ENCODE peak calls at places on chromosomes 13 and 19, in nine cellular contexts. J is H54, M is heart left ventricle, D is HCT116, C is ovary, Y is tibial nerve, A is esophagus squamous epithelium, W is transverse colon, R is lower leg skin. K is an unnamed sample.

GRCh38 chr19:29320611-29321010 is 107.7 kb upstream of the UQCRFS1 start:
- DNase-seq in J (no peak), M (no peak), D (no peak), C (no peak), Y (no peak), A (no peak), W (no peak), R (peak; percentile 75), K (no peak)

GRCh38 chr13:60654405-60654804 is 257.4 kb downstream of the TDRD3 start:
- DNase-seq in J (peak; percentile 6), M (peak; percentile 53), D (no peak), C (no peak), Y (no peak), A (no peak), W (no peak), R (no peak), K (peak; percentile 6)

GRCh38 chr13:73536865-73537264 is 478.1 kb downstream of the KLF5 start:
- DNase-seq in J (no peak), M (no peak), D (no peak), C (no peak), Y (no peak), A (no peak), W (no peak), R (no peak), K (no peak)

GRCh38 chr13:20159646-20160345 is 1.1 kb downstream of the GJA3 start:
- DNase-seq in J (no peak), M (no peak), D (no peak), C (no peak), Y (no peak), A (no peak), W (no peak), R (no peak), K (no peak)

GRCh38 chr13:50842246-50842645 is 1.2 kb downstream of the DLEU7 start:
- DNase-seq in J (no peak), M (no peak), D (no peak), C (no peak), Y (no peak), A (no peak), W (no peak), R (no peak), K (no peak)

GRCh38 chr19:27881213-27881612 is 1331.7 kb downstream of the UQCRFS1 start:
- DNase-seq in J (no peak), M (no peak), D (no peak), C (no peak), Y (no peak), A (no peak), W (no peak), R (peak; percentile 17), K (no peak)

GRCh38 chr13:110841846-110842245 is 73.0 kb downstream of the ANKRD10 start:
- DNase-seq in J (no peak), M (no peak), D (no peak), C (no peak), Y (no peak), A (no peak), W (no peak), R (no peak), K (no peak)

GRCh38 chr13:113771709-113772331 is 12.8 kb downstream of the TMEM255B start:
- DNase-seq in J (no peak), M (no peak), D (no peak), C (no peak), Y (no peak), A (no peak), W (no peak), R (peak; percentile 6), K (no peak)

GRCh38 chr19:50720181-50720920 is 749 bp upstream of the SHANK1 start:
- DNase-seq in J (no peak), M (no peak), D (no peak), C (no peak), Y (no peak), A (no peak), W (no peak), R (no peak), K (no peak)

GRCh38 chr13:98098511-98098910 is 44.4 kb upstream of the FARP1 start:
- DNase-seq in J (no peak), M (no peak), D (no peak), C (no peak), Y (no peak), A (no peak), W (no peak), R (no peak), K (no peak)

GRCh38 chr19:32346901-32347300 is 1.5 kb downstream of the ZNF507 start:
- DNase-seq in J (no peak), M (no peak), D (no peak), C (no peak), Y (no peak), A (no peak), W (no peak), R (no peak), K (no peak)

GRCh38 chr19:32343550-32344262 is 1.7 kb upstream of the ZNF507 start:
- DNase-seq in J (no peak), M (no peak), D (no peak), C (no peak), Y (no peak), A (no peak), W (no peak), R (peak; percentile 73), K (no peak)

GRCh38 chr19:32349724-32350475 is 4.5 kb downstream of the ZNF507 start:
- DNase-seq in J (no peak), M (no peak), D (no peak), C (no peak), Y (no peak), A (no peak), W (no peak), R (no peak), K (no peak)

GRCh38 chr19:32342695-32343094 is 2.7 kb upstream of the ZNF507 start:
- DNase-seq in J (no peak), M (no peak), D (no peak), C (no peak), Y (no peak), A (no peak), W (no peak), R (no peak), K (no peak)

DNA sequence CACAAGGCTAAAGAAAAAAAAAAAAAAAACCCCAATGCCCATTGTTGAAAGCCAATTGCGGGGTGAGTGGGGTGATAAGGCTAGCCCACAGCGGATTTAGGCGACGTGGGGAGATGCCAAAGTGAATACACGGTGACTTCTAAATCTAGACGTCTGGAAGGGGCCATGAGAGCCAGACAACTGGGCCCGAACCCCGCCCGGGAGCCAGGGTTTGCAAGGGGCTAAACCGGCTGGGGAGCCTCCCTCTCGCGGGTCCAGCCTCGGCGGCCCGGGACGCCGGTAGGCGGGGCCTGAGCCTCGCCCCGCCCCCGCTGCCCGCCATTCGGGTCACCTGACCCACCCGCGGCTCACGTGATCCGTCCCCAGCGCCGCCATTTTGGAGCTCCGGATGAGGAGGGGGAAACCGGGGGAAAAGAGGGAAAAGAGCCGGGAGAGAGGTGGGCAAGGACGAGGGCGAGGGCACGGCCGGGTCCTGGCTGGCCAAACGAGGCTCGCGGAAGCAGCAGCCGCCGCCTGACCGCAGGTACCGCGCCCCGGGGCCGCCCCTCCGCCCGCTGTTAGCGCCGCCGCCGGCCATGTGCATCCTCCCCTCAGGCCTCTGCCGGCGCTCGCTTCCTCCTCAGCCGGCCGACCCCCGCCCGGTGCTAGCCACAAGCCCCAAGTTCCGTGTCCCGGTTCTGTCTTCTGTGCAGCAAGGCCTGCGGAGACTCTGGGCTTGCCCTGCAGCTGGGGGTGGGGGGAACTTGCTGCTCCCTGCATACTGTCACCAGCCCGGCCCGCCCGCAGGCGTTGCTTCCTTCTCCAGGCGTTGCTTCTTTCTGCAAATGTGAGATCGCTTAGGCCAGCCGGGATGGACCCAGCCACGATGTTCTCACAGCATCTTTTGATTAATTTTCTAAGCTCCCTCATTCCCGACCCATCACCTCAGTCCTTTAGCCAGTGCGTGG is at the start of gene ZNF507:
- DNase-seq in J (peak; percentile 92), M (peak; percentile 89), D (peak; percentile 47), C (peak; percentile 91), Y (peak; percentile 70), A (no peak), W (peak; percentile 85), R (peak; percentile 95), K (peak; percentile 92)
- TF ChIP-seq POLR2A in J (peak; percentile 63), M (no peak), D (peak; percentile 31), C (no peak), Y (peak; percentile 9), A (no peak), W (no peak), R (no peak), K (peak; percentile 87)

GRCh38 chr19:42282810-42283247 is 13.8 kb downstream of the CIC start:
- DNase-seq in J (no peak), M (no peak), D (no peak), C (no peak), Y (no peak), A (no peak), W (no peak), R (peak; percentile 84), K (no peak)

GRCh38 chr19:42282036-42282762 is 13.1 kb downstream of the CIC start:
- DNase-seq in J (no peak), M (peak; percentile 36), D (no peak), C (peak; percentile 65), Y (no peak), A (no peak), W (no peak), R (peak; percentile 89), K (no peak)

GRCh38 chr19:42284641-42285341 is 15.7 kb downstream of the CIC start:
- DNase-seq in J (no peak), M (peak; percentile 51), D (no peak), C (peak; percentile 75), Y (no peak), A (no peak), W (no peak), R (peak; percentile 90), K (no peak)

GRCh38 chr19:42284066-42284501 is 15.0 kb downstream of the CIC start:
- DNase-seq in J (peak; percentile 93), M (peak; percentile 89), D (no peak), C (peak; percentile 90), Y (peak; percentile 49), A (no peak), W (peak; percentile 89), R (peak; percentile 95), K (peak; percentile 86)

GRCh38 chr19:42283248-42284065 is 14.4 kb downstream of the CIC start:
- DNase-seq in J (peak; percentile 99), M (peak; percentile 98), D (peak; percentile 69), C (peak; percentile 98), Y (peak; percentile 97), A (peak; percentile 87), W (peak; percentile 97), R (peak; percentile 99), K (peak; percentile 97)
- TF ChIP-seq POLR2A in J (no peak), M (peak; percentile 46), D (no peak), C (peak; percentile 76), Y (peak; percentile 72), A (no peak), W (peak; percentile 61), R (no peak), K (peak; percentile 35)

DNA sequence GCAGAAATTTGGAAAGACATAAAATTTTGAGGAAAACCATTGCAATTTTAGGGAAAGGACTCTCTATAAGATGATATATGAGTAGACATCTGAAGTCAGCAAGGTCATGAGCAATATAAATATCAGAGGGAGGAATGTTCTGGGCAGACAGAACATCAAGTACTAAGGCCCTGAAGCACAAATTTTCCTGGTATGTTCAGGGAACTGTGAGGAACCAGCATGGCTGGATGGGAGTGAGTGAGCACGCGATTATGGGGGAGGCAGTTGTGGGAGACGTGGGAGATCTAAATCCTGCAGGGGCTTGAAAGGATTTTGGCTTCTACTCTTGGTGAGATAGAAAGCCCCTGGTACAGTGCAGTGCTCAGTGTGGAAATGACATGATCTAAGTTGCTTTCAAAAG is 112.0 kb downstream of the TBC1D4 start:
- DNase-seq in J (no peak), M (no peak), D (no peak), C (no peak), Y (no peak), A (no peak), W (no peak), R (no peak), K (no peak)
- TF ChIP-seq POLR2A in J (no peak), M (no peak), D (no peak), C (no peak), Y (no peak), A (no peak), W (no peak), R (no peak), K (no peak)

GRCh38 chr19:17078038-17078919 is 2.7 kb downstream of the MYO9B start:
- DNase-seq in J (no peak), M (no peak), D (no peak), C (no peak), Y (no peak), A (no peak), W (no peak), R (no peak), K (no peak)
- TF ChIP-seq POLR2A in J (no peak), M (no peak), D (no peak), C (no peak), Y (no peak), A (no peak), W (no peak), R (no peak), K (no peak)